ENCODE peak calls at places on chromosomes 5 and 9, in ten cellular contexts. F, P, A, G, Y, N, S, E, B and T are unnamed samples.

GRCh38 chr5:122187426-122187825 is 58.1 kb downstream of the ZNF474 start:
- DNase-seq in F (no peak), P (no peak), A (no peak), G (no peak), Y (no peak), N (no peak), S (no peak), E (no peak), B (no peak), T (no peak)

GRCh38 chr5:1638658-1639400 is 115.1 kb upstream of the LPCAT1 start:
- DNase-seq in F (no peak), P (no peak), A (no peak), G (no peak), Y (no peak), N (no peak), S (no peak), E (no peak), B (no peak), T (no peak)

GRCh38 chr9:64773491-64773931 is 511.5 kb downstream of the FOXD4L5 start:
- DNase-seq in F (no peak), P (no peak), A (no peak), G (no peak), Y (no peak), N (no peak), S (peak), E (no peak), B (no peak), T (no peak)

GRCh38 chr5:154258531-154259217 is 68.1 kb downstream of the GALNT10 start:
- DNase-seq in F (no peak), P (no peak), A (no peak), G (no peak), Y (no peak), N (no peak), S (no peak), E (no peak), B (no peak), T (no peak)

GRCh38 chr5:3658929-3659328 is 63.3 kb downstream of the IRX1 start:
- DNase-seq in F (no peak), P (no peak), A (no peak), G (no peak), Y (no peak), N (no peak), S (no peak), E (no peak), B (no peak), T (no peak)

GRCh38 chr5:25362799-25363198 is 718.0 kb upstream of the CDH10 start:
- DNase-seq in F (no peak), P (peak), A (peak), G (no peak), Y (no peak), N (no peak), S (no peak), E (no peak), B (no peak), T (no peak)

GRCh38 chr5:131579917-131580671 is 54.9 kb downstream of the RAPGEF6 start:
- DNase-seq in F (no peak), P (no peak), A (no peak), G (no peak), Y (no peak), N (no peak), S (no peak), E (no peak), B (no peak), T (no peak)

GRCh38 chr5:68224561-68225187 is 9.1 kb downstream of the PIK3R1 start:
- DNase-seq in F (no peak), P (no peak), A (no peak), G (no peak), Y (no peak), N (peak), S (no peak), E (no peak), B (no peak), T (no peak)

GRCh38 chr5:172129174-172129764 is 58.8 kb downstream of the STK10 start:
- DNase-seq in F (no peak), P (no peak), A (no peak), G (no peak), Y (no peak), N (no peak), S (no peak), E (no peak), B (no peak), T (no peak)

GRCh38 chr5:135113323-135113722 is 79.3 kb upstream of the PITX1 start:
- DNase-seq in F (no peak), P (no peak), A (no peak), G (no peak), Y (no peak), N (no peak), S (no peak), E (no peak), B (no peak), T (no peak)

GRCh38 chr5:68447121-68447520 is 231.6 kb downstream of the PIK3R1 start:
- DNase-seq in F (no peak), P (no peak), A (no peak), G (no peak), Y (no peak), N (no peak), S (no peak), E (no peak), B (no peak), T (no peak)

GRCh38 chr5:11857391-11857790 is 46.9 kb downstream of the CTNND2 start:
- DNase-seq in F (no peak), P (no peak), A (no peak), G (no peak), Y (no peak), N (no peak), S (no peak), E (no peak), B (no peak), T (no peak)

GRCh38 chr9:120464176-120464575 is 115.8 kb downstream of the CDK5RAP2 start:
- DNase-seq in F (no peak), P (no peak), A (no peak), G (no peak), Y (no peak), N (peak), S (no peak), E (no peak), B (no peak), T (no peak)

GRCh38 chr5:119358901-119359603 is 3.2 kb downstream of the TNFAIP8 start:
- DNase-seq in F (no peak), P (no peak), A (no peak), G (no peak), Y (no peak), N (no peak), S (no peak), E (no peak), B (no peak), T (no peak)

GRCh38 chr5:3194141-3194540 is 401.5 kb upstream of the IRX1 start:
- DNase-seq in F (no peak), P (no peak), A (no peak), G (no peak), Y (no peak), N (no peak), S (no peak), E (no peak), B (no peak), T (no peak)

GRCh38 chr9:112252194-112252593 is 77.1 kb upstream of the SUSD1 start:
- DNase-seq in F (no peak), P (no peak), A (no peak), G (no peak), Y (no peak), N (no peak), S (no peak), E (no peak), B (no peak), T (no peak)

GRCh38 chr9:7363777-7364477 is 435.7 kb downstream of the DMAC1 start:
- DNase-seq in F (no peak), P (no peak), A (no peak), G (no peak), Y (no peak), N (no peak), S (no peak), E (no peak), B (no peak), T (no peak)

GRCh38 chr9:121725008-121725795 is 73.8 kb downstream of the DAB2IP start:
- DNase-seq in F (no peak), P (no peak), A (no peak), G (peak), Y (no peak), N (peak), S (no peak), E (no peak), B (no peak), T (no peak)

GRCh38 chr5:102216559-102217157 is 79.4 kb downstream of the SLCO4C1 start:
- DNase-seq in F (no peak), P (no peak), A (no peak), G (no peak), Y (no peak), N (no peak), S (no peak), E (no peak), B (no peak), T (no peak)

GRCh38 chr9:115034801-115035200 is 83.2 kb downstream of the TNC start:
- DNase-seq in F (no peak), P (no peak), A (no peak), G (no peak), Y (no peak), N (peak), S (no peak), E (no peak), B (no peak), T (peak)

GRCh38 chr5:154737667-154738320 is 17.4 kb upstream of the LARP1 start:
- DNase-seq in F (no peak), P (no peak), A (no peak), G (no peak), Y (no peak), N (no peak), S (no peak), E (no peak), B (no peak), T (no peak)